ENCODE peak calls at places on chromosome 10, in ten cellular contexts. One of them, this sample, is unnamed.

GRCh38 chr10:70551971-70552422 is 50.5 kb downstream of the PRF1 start:
- DNase-seq in ovary: no peak
- DNase-seq in lower leg skin: no peak
- DNase-seq in hepatocyte: peak; percentile 77
- DNase-seq in right cardiac atrium: peak; percentile 63
- DNase-seq in CD4-positive, alpha-beta memory T cell: no peak
- DNase-seq in neural progenitor cell: no peak
- DNase-seq in GM23248: peak; percentile 23
- DNase-seq in epithelial cell of esophagus: peak; percentile 71
- DNase-seq in GM12865: no peak
- DNase-seq in this sample: peak; percentile 86

GRCh38 chr10:34343764-34344163 is 471.3 kb downstream of the PARD3 start:
- DNase-seq in hepatocyte: no peak
- DNase-seq in GM12865: no peak
- DNase-seq in right cardiac atrium: no peak
- DNase-seq in CD4-positive, alpha-beta memory T cell: no peak
- DNase-seq in GM23248: peak; percentile 29
- DNase-seq in neural progenitor cell: no peak
- DNase-seq in epithelial cell of esophagus: peak; percentile 30
- DNase-seq in ovary: no peak
- DNase-seq in lower leg skin: no peak
- DNase-seq in this sample: no peak

GRCh38 chr10:77268721-77269120 is 368.9 kb downstream of the KCNMA1 start:
- DNase-seq in neural progenitor cell: peak; percentile 51
- DNase-seq in lower leg skin: no peak
- DNase-seq in right cardiac atrium: no peak
- DNase-seq in epithelial cell of esophagus: no peak
- DNase-seq in GM12865: no peak
- DNase-seq in GM23248: no peak
- DNase-seq in ovary: no peak
- DNase-seq in CD4-positive, alpha-beta memory T cell: no peak
- DNase-seq in hepatocyte: no peak
- DNase-seq in this sample: no peak

GRCh38 chr10:69733791-69734261 is 67.9 kb upstream of the COL13A1 start:
- DNase-seq in ovary: no peak
- DNase-seq in lower leg skin: no peak
- DNase-seq in epithelial cell of esophagus: peak; percentile 58
- DNase-seq in CD4-positive, alpha-beta memory T cell: no peak
- DNase-seq in right cardiac atrium: peak; percentile 43
- DNase-seq in neural progenitor cell: no peak
- DNase-seq in hepatocyte: no peak
- DNase-seq in GM23248: peak; percentile 86
- DNase-seq in GM12865: no peak
- DNase-seq in this sample: no peak

GRCh38 chr10:101643546-101643945 is 51.4 kb downstream of the FBXW4 start:
- DNase-seq in hepatocyte: no peak
- DNase-seq in right cardiac atrium: no peak
- DNase-seq in CD4-positive, alpha-beta memory T cell: no peak
- DNase-seq in ovary: no peak
- DNase-seq in lower leg skin: no peak
- DNase-seq in GM12865: no peak
- DNase-seq in epithelial cell of esophagus: no peak
- DNase-seq in GM23248: no peak
- DNase-seq in neural progenitor cell: peak; percentile 67
- DNase-seq in this sample: no peak

GRCh38 chr10:130714700-130715467 is 578.7 kb downstream of the GLRX3 start:
- DNase-seq in ovary: no peak
- DNase-seq in lower leg skin: no peak
- DNase-seq in hepatocyte: no peak
- DNase-seq in GM23248: no peak
- DNase-seq in CD4-positive, alpha-beta memory T cell: no peak
- DNase-seq in right cardiac atrium: no peak
- DNase-seq in neural progenitor cell: peak; percentile 22
- DNase-seq in GM12865: no peak
- DNase-seq in epithelial cell of esophagus: no peak
- DNase-seq in this sample: no peak

GRCh38 chr10:59894114-59894513 is 12.2 kb downstream of the CCDC6 start:
- DNase-seq in CD4-positive, alpha-beta memory T cell: no peak
- DNase-seq in neural progenitor cell: no peak
- DNase-seq in epithelial cell of esophagus: peak; percentile 92
- DNase-seq in GM23248: peak; percentile 95
- DNase-seq in lower leg skin: no peak
- DNase-seq in GM12865: no peak
- DNase-seq in ovary: peak; percentile 72
- DNase-seq in hepatocyte: no peak
- DNase-seq in right cardiac atrium: peak; percentile 37
- DNase-seq in this sample: no peak

GRCh38 chr10:30510184-30510931 is 76.4 kb downstream of the MAP3K8 start:
- DNase-seq in neural progenitor cell: no peak
- DNase-seq in hepatocyte: peak; percentile 33
- DNase-seq in ovary: no peak
- DNase-seq in epithelial cell of esophagus: peak; percentile 61
- DNase-seq in lower leg skin: peak; percentile 50
- DNase-seq in GM23248: peak; percentile 93
- DNase-seq in CD4-positive, alpha-beta memory T cell: no peak
- DNase-seq in right cardiac atrium: peak; percentile 32
- DNase-seq in GM12865: peak; percentile 87
- DNase-seq in this sample: no peak

GRCh38 chr10:43286076-43286805 is 19.4 kb upstream of the RASGEF1A start:
- DNase-seq in right cardiac atrium: no peak
- DNase-seq in epithelial cell of esophagus: no peak
- DNase-seq in GM23248: no peak
- DNase-seq in GM12865: no peak
- DNase-seq in CD4-positive, alpha-beta memory T cell: no peak
- DNase-seq in hepatocyte: no peak
- DNase-seq in ovary: no peak
- DNase-seq in neural progenitor cell: no peak
- DNase-seq in lower leg skin: no peak
- DNase-seq in this sample: no peak

GRCh38 chr10:69335063-69335587 is 56.8 kb downstream of the HK1 start:
- DNase-seq in right cardiac atrium: peak; percentile 76
- DNase-seq in hepatocyte: no peak
- DNase-seq in ovary: peak; percentile 63
- DNase-seq in GM12865: peak; percentile 46
- DNase-seq in lower leg skin: no peak
- DNase-seq in neural progenitor cell: no peak
- DNase-seq in GM23248: no peak
- DNase-seq in CD4-positive, alpha-beta memory T cell: no peak
- DNase-seq in epithelial cell of esophagus: no peak
- DNase-seq in this sample: no peak

GRCh38 chr10:12531305-12531738 is 182.0 kb downstream of the CAMK1D start:
- DNase-seq in epithelial cell of esophagus: no peak
- DNase-seq in hepatocyte: no peak
- DNase-seq in neural progenitor cell: no peak
- DNase-seq in CD4-positive, alpha-beta memory T cell: no peak
- DNase-seq in lower leg skin: peak; percentile 51
- DNase-seq in right cardiac atrium: peak; percentile 36
- DNase-seq in GM23248: no peak
- DNase-seq in GM12865: no peak
- DNase-seq in ovary: peak; percentile 66
- DNase-seq in this sample: no peak

GRCh38 chr10:131909014-131909808 is 8.4 kb downstream of the PPP2R2D start:
- DNase-seq in lower leg skin: no peak
- DNase-seq in hepatocyte: no peak
- DNase-seq in ovary: peak; percentile 54
- DNase-seq in CD4-positive, alpha-beta memory T cell: no peak
- DNase-seq in neural progenitor cell: no peak
- DNase-seq in GM12865: no peak
- DNase-seq in GM23248: no peak
- DNase-seq in right cardiac atrium: no peak
- DNase-seq in epithelial cell of esophagus: no peak
- DNase-seq in this sample: no peak
- H3K4me3 ChIP-seq in lower leg skin: no peak overlapping the region
- H3K4me3 ChIP-seq in hepatocyte: no peak overlapping the region
- H3K4me3 ChIP-seq in ovary: no peak overlapping the region
- H3K4me3 ChIP-seq in CD4-positive, alpha-beta memory T cell: no peak overlapping the region
- H3K4me3 ChIP-seq in neural progenitor cell: no peak overlapping the region
- H3K4me3 ChIP-seq in GM12865: no peak overlapping the region
- H3K4me3 ChIP-seq in GM23248: no peak overlapping the region
- H3K4me3 ChIP-seq in right cardiac atrium: no peak overlapping the region
- H3K4me3 ChIP-seq in epithelial cell of esophagus: no peak overlapping the region
- H3K4me3 ChIP-seq in this sample: no peak overlapping the region

DNA sequence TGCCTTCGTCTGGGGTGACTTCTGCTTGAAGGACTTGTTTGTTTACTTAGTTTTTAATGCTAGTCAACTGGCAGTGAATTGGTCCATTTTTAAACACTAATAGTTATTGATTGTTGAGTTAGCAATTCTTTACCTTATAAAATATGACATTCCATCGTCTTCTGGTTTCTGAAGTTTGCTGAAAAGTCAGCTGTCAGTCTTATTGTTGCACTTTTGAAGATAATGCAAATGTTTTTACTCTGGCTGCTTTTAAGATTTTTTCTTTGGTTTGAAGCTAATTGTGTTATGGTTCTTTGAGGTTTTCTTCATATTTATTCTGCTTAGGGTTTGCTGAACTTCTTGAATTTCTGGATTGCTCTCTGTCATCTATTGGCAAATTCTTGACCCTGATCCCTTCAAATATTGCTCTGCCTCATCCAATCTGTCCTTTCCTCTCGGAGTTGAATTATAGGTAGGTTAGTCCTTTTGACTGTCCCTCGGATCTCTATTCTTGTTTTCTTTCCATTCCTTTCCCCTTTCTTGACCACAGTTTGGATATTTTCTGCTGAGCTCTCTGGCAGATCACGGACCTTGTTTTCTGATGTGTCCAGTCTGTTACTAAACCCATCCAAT is 24.2 kb downstream of the MGMT start:
- DNase-seq in right cardiac atrium: no peak
- DNase-seq in GM23248: peak; percentile 32
- DNase-seq in lower leg skin: no peak
- DNase-seq in neural progenitor cell: peak; percentile 46
- DNase-seq in CD4-positive, alpha-beta memory T cell: no peak
- DNase-seq in GM12865: no peak
- DNase-seq in epithelial cell of esophagus: peak; percentile 23
- DNase-seq in hepatocyte: no peak
- DNase-seq in ovary: no peak
- DNase-seq in this sample: no peak
- H3K4me3 ChIP-seq in right cardiac atrium: no peak overlapping the region
- H3K4me3 ChIP-seq in GM23248: no peak overlapping the region
- H3K4me3 ChIP-seq in lower leg skin: no peak overlapping the region
- H3K4me3 ChIP-seq in neural progenitor cell: no peak overlapping the region
- H3K4me3 ChIP-seq in CD4-positive, alpha-beta memory T cell: no peak overlapping the region
- H3K4me3 ChIP-seq in GM12865: no peak overlapping the region
- H3K4me3 ChIP-seq in epithelial cell of esophagus: no peak overlapping the region
- H3K4me3 ChIP-seq in hepatocyte: no peak overlapping the region
- H3K4me3 ChIP-seq in ovary: no peak overlapping the region
- H3K4me3 ChIP-seq in this sample: no peak overlapping the region

DNA sequence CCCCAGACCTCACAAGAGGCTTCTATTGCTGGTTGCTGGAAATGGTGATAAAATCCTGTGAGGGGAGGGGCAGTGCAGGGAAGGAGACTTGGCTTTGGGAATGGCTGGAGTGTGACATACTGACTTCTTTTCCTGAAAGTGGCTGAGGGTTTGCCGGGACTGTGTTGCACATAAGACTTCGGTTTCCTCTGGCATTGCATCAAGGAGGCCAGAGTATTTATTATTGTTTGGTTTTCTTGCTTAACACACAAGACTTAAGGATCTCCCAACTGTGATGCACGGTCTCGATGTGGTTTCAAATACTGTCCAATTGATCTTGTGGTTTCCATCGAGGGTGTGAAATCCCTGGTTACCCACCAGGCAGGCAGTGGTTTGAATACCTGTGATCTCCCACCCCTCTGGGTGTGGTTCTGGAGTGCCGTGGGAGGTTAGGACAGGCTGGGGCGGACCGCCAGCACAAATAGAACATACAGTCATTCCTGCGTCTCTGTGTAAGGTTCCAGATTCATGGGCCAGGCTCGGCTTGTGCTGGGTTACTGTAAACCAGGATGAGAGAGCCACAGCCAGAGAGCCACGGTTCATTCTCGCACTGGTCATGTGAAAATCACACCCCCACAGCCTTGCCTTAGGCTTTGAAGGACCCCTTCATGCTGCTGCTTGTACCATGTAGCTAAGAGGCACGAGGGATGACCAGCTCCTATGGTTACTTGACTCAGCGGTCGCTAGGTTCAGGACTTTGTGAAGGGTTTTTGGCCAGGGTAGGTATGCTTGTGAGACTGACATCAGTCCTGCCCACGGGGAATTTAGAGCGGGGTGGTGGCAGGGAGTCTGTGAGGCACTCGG is 39.2 kb downstream of the WBP1L start:
- DNase-seq in ovary: peak; percentile 69
- DNase-seq in hepatocyte: peak; percentile 32
- DNase-seq in right cardiac atrium: peak; percentile 85
- DNase-seq in lower leg skin: peak; percentile 76
- DNase-seq in neural progenitor cell: no peak
- DNase-seq in GM12865: no peak
- DNase-seq in epithelial cell of esophagus: peak; percentile 74
- DNase-seq in CD4-positive, alpha-beta memory T cell: no peak
- DNase-seq in GM23248: peak; percentile 93
- DNase-seq in this sample: peak; percentile 95
- H3K4me3 ChIP-seq in ovary: peak overlapping the region; percentile 4
- H3K4me3 ChIP-seq in hepatocyte: no peak overlapping the region
- H3K4me3 ChIP-seq in right cardiac atrium: no peak overlapping the region
- H3K4me3 ChIP-seq in lower leg skin: no peak overlapping the region
- H3K4me3 ChIP-seq in neural progenitor cell: no peak overlapping the region
- H3K4me3 ChIP-seq in GM12865: no peak overlapping the region
- H3K4me3 ChIP-seq in epithelial cell of esophagus: no peak overlapping the region
- H3K4me3 ChIP-seq in CD4-positive, alpha-beta memory T cell: no peak overlapping the region
- H3K4me3 ChIP-seq in GM23248: peak overlapping the region; percentile 50
- H3K4me3 ChIP-seq in this sample: peak overlapping the region; percentile 55

GRCh38 chr10:133337079-133337725 is 506 bp upstream of the CALY start:
- DNase-seq in epithelial cell of esophagus: no peak
- DNase-seq in right cardiac atrium: no peak
- DNase-seq in hepatocyte: no peak
- DNase-seq in GM23248: no peak
- DNase-seq in lower leg skin: no peak
- DNase-seq in CD4-positive, alpha-beta memory T cell: no peak
- DNase-seq in ovary: no peak
- DNase-seq in GM12865: no peak
- DNase-seq in neural progenitor cell: no peak
- DNase-seq in this sample: no peak

GRCh38 chr10:133336131-133337078 is at the start of gene CALY:
- DNase-seq in neural progenitor cell: peak; percentile 80
- DNase-seq in epithelial cell of esophagus: no peak
- DNase-seq in GM23248: peak; percentile 15
- DNase-seq in ovary: no peak
- DNase-seq in CD4-positive, alpha-beta memory T cell: peak; percentile 92
- DNase-seq in GM12865: peak; percentile 56
- DNase-seq in hepatocyte: no peak
- DNase-seq in right cardiac atrium: peak; percentile 28
- DNase-seq in lower leg skin: no peak
- DNase-seq in this sample: no peak

GRCh38 chr10:133334495-133335237 is 2.0 kb downstream of the CALY start:
- DNase-seq in hepatocyte: no peak
- DNase-seq in epithelial cell of esophagus: no peak
- DNase-seq in GM12865: no peak
- DNase-seq in CD4-positive, alpha-beta memory T cell: no peak
- DNase-seq in right cardiac atrium: no peak
- DNase-seq in lower leg skin: no peak
- DNase-seq in ovary: peak; percentile 53
- DNase-seq in GM23248: peak; percentile 58
- DNase-seq in neural progenitor cell: peak; percentile 52
- DNase-seq in this sample: no peak

GRCh38 chr10:133332936-133333699 is 3.6 kb downstream of the CALY start:
- DNase-seq in GM12865: no peak
- DNase-seq in ovary: no peak
- DNase-seq in lower leg skin: no peak
- DNase-seq in GM23248: no peak
- DNase-seq in epithelial cell of esophagus: no peak
- DNase-seq in neural progenitor cell: no peak
- DNase-seq in CD4-positive, alpha-beta memory T cell: no peak
- DNase-seq in hepatocyte: no peak
- DNase-seq in right cardiac atrium: no peak
- DNase-seq in this sample: no peak

GRCh38 chr10:133335238-133336122 is 1.2 kb downstream of the CALY start:
- DNase-seq in hepatocyte: peak; percentile 82
- DNase-seq in epithelial cell of esophagus: no peak
- DNase-seq in GM12865: peak; percentile 64
- DNase-seq in CD4-positive, alpha-beta memory T cell: peak; percentile 86
- DNase-seq in ovary: peak; percentile 81
- DNase-seq in lower leg skin: no peak
- DNase-seq in GM23248: peak; percentile 77
- DNase-seq in right cardiac atrium: peak; percentile 73
- DNase-seq in neural progenitor cell: peak; percentile 84
- DNase-seq in this sample: no peak
- H3K4me3 ChIP-seq in hepatocyte: peak overlapping the region; percentile 63
- H3K4me3 ChIP-seq in epithelial cell of esophagus: peak overlapping the region; percentile 4
- H3K4me3 ChIP-seq in GM12865: no peak overlapping the region
- H3K4me3 ChIP-seq in CD4-positive, alpha-beta memory T cell: no peak overlapping the region
- H3K4me3 ChIP-seq in ovary: peak overlapping the region; percentile 28
- H3K4me3 ChIP-seq in lower leg skin: no peak overlapping the region
- H3K4me3 ChIP-seq in GM23248: peak overlapping the region; percentile 56
- H3K4me3 ChIP-seq in right cardiac atrium: peak overlapping the region; percentile 26
- H3K4me3 ChIP-seq in neural progenitor cell: peak overlapping the region; percentile 43
- H3K4me3 ChIP-seq in this sample: peak overlapping the region; percentile 69

This sample was measured in coronary artery.